ENCODE peak calls at places on chromosomes 4 and X, in ten cellular contexts. T is gastroesophageal sphincter; S is activated B cell treated with CpG ODN at 0.5 μM for 24 hours; A is stimulated activated naive CD8-positive, alpha-beta T cell treated with anti-CD3 and anti-CD28 coated beads, Interleukin-15, amount 100 ng/mL, for 72 hours; I is upper lobe of right lung; C is naive thymus-derived CD4-positive, alpha-beta T cell; U is left ventricle myocardium superior; Z is body of pancreas; K is heart right ventricle; H is left cardiac atrium. P is an unnamed sample.

GRCh38 chr4:122635205-122635604 is 14.3 kb upstream of the IL21 start:
- ATAC-seq in Z (no peak), T (no peak), A (peak; percentile 54), S (no peak), U (no peak), H (no peak), K (no peak), C (no peak), I (no peak), P (peak; percentile 42)

GRCh38 chr4:87414806-87415205 is 7.6 kb upstream of the NUDT9 start:
- ATAC-seq in K (no peak), C (no peak), H (no peak), A (no peak), T (no peak), I (no peak), Z (no peak), U (no peak), S (no peak), P (no peak)

GRCh38 chrX:20418379-20418778 is 151.7 kb upstream of the RPS6KA3 start:
- ATAC-seq in K (no peak), H (no peak), I (peak; percentile 44), T (no peak), S (peak; percentile 67), A (peak; percentile 86), C (peak; percentile 41), U (no peak), Z (no peak), P (peak; percentile 89)

GRCh38 chr4:6548201-6548881 is 26.6 kb upstream of the MAN2B2 start:
- ATAC-seq in I (no peak), C (no peak), A (peak; percentile 65), K (no peak), S (no peak), H (peak; percentile 55), Z (no peak), T (no peak), U (peak; percentile 72), P (no peak)

GRCh38 chr4:83074086-83074704 is 39.2 kb downstream of the COPS4 start:
- ATAC-seq in T (no peak), H (peak; percentile 58), A (peak; percentile 97), C (peak; percentile 99), Z (peak; percentile 40), S (peak; percentile 81), K (no peak), I (peak; percentile 90), U (peak; percentile 30), P (peak; percentile 82)

GRCh38 chr4:30720021-30720655 is at the start of gene PCDH7:
- ATAC-seq in Z (no peak), H (peak; percentile 33), U (peak; percentile 55), K (peak; percentile 9), S (no peak), T (peak; percentile 14), I (no peak), A (peak; percentile 42), C (no peak), P (no peak)

GRCh38 chrX:22383988-22384387 is 111.3 kb downstream of the CBLL2 start:
- ATAC-seq in I (no peak), S (no peak), A (no peak), Z (no peak), H (no peak), C (no peak), K (no peak), T (no peak), U (no peak), P (no peak)

GRCh38 chr4:105246712-105247111 is 100.0 kb downstream of the TET2 start:
- ATAC-seq in S (no peak), A (no peak), I (no peak), K (peak; percentile 43), T (no peak), Z (peak; percentile 21), U (peak; percentile 63), C (no peak), H (peak; percentile 78), P (no peak)

GRCh38 chrX:109281478-109282275 is 200.2 kb downstream of the GUCY2F start:
- ATAC-seq in T (no peak), A (no peak), U (peak; percentile 38), S (no peak), K (no peak), I (no peak), C (no peak), Z (no peak), H (peak; percentile 52), P (no peak)

GRCh38 chrX:154505726-154506125 is 10.3 kb downstream of the FAM3A start:
- ATAC-seq in H (no peak), K (no peak), A (no peak), U (no peak), S (no peak), T (no peak), I (peak; percentile 57), Z (no peak), C (no peak), P (no peak)

GRCh38 chr4:8013976-8014726 is 74.5 kb upstream of the AFAP1 start:
- ATAC-seq in Z (no peak), C (no peak), A (no peak), U (no peak), S (no peak), H (no peak), T (no peak), I (no peak), K (no peak), P (no peak)